ENCODE peak calls at places on chromosomes 3 and 15, in seven cellular contexts. K is H1, R is right atrium auricular region, X is coronary artery, Q is heart left ventricle, A is lung, S is PC-3. J is an unnamed sample.

GRCh38 chr15:33277689-33278088 is 33.1 kb upstream of the RYR3 start:
- DNase-seq in K (no peak), R (no peak), X (no peak), Q (no peak), A (no peak), S (no peak), J (no peak)

GRCh38 chr3:79314547-79314946 is 453.3 kb downstream of the ROBO1 start:
- DNase-seq in K (no peak), R (no peak), X (no peak), Q (no peak), A (no peak), S (peak), J (no peak)

GRCh38 chr3:137766069-137766960 is 2.2 kb downstream of the SOX14 start:
- DNase-seq in K (peak), R (no peak), X (no peak), Q (no peak), A (no peak), S (no peak), J (no peak)

GRCh38 chr3:141669434-141669833 is 68.7 kb upstream of the RNF7 start:
- DNase-seq in K (no peak), R (no peak), X (no peak), Q (no peak), A (no peak), S (no peak), J (no peak)

GRCh38 chr3:48413611-48414010 is 16.3 kb downstream of the PLXNB1 start:
- DNase-seq in K (no peak), R (no peak), X (no peak), Q (peak), A (no peak), S (no peak), J (peak)

GRCh38 chr3:108175352-108175751 is 46.9 kb downstream of the IFT57 start:
- DNase-seq in K (no peak), R (no peak), X (no peak), Q (no peak), A (no peak), S (peak), J (no peak)

GRCh38 chr15:46137443-46137842 is 502.6 kb downstream of the SQOR start:
- DNase-seq in K (no peak), R (no peak), X (no peak), Q (no peak), A (no peak), S (no peak), J (no peak)

GRCh38 chr3:37183375-37183831 is 9.0 kb upstream of the LRRFIP2 start:
- DNase-seq in K (peak), R (peak), X (no peak), Q (no peak), A (no peak), S (peak), J (no peak)

GRCh38 chr3:20064796-20065564 is 24.7 kb downstream of the KAT2B start:
- DNase-seq in K (no peak), R (no peak), X (no peak), Q (no peak), A (no peak), S (no peak), J (no peak)

GRCh38 chr3:78163379-78163778 is 1123.5 kb downstream of the ROBO2 start:
- DNase-seq in K (no peak), R (no peak), X (no peak), Q (no peak), A (no peak), S (no peak), J (no peak)

GRCh38 chr3:36823806-36824205 is 59.5 kb upstream of the DCLK3 start:
- DNase-seq in K (no peak), R (no peak), X (no peak), Q (no peak), A (no peak), S (no peak), J (no peak)

GRCh38 chr15:64354683-64355558 is 1.1 kb downstream of the CSNK1G1 start:
- DNase-seq in K (no peak), R (no peak), X (no peak), Q (no peak), A (no peak), S (no peak), J (no peak)

GRCh38 chr15:94671845-94672524 is 440.6 kb downstream of the MCTP2 start:
- DNase-seq in K (no peak), R (no peak), X (no peak), Q (peak), A (no peak), S (peak), J (no peak)

GRCh38 chr15:73387507-73388255 is 18.9 kb upstream of the HCN4 start:
- DNase-seq in K (no peak), R (no peak), X (peak), Q (no peak), A (no peak), S (peak), J (no peak)

GRCh38 chr15:82129769-82130168 is 84.0 kb upstream of the MEX3B start:
- DNase-seq in K (no peak), R (no peak), X (no peak), Q (no peak), A (no peak), S (peak), J (no peak)

GRCh38 chr3:104596551-104596950 is 770.2 kb upstream of the ALCAM start:
- DNase-seq in K (no peak), R (no peak), X (no peak), Q (no peak), A (no peak), S (peak), J (no peak)

GRCh38 chr3:127473244-127474024 is 117.1 kb downstream of the TPRA1 start:
- DNase-seq in K (peak), R (no peak), X (no peak), Q (no peak), A (no peak), S (peak), J (no peak)

GRCh38 chr3:189316296-189317019 is 144.7 kb downstream of the TPRG1 start:
- DNase-seq in K (no peak), R (no peak), X (no peak), Q (no peak), A (peak), S (peak), J (no peak)

GRCh38 chr15:63189955-63190691 is 717 bp downstream of the RAB8B start:
- DNase-seq in K (no peak), R (peak), X (no peak), Q (no peak), A (no peak), S (no peak), J (no peak)

GRCh38 chr3:44915702-44916438 is 41.5 kb downstream of the TGM4 start:
- DNase-seq in K (no peak), R (no peak), X (no peak), Q (no peak), A (no peak), S (no peak), J (no peak)

GRCh38 chr15:96326551-96327154 is 3.8 kb upstream of the NR2F2 start:
- DNase-seq in K (no peak), R (no peak), X (peak), Q (no peak), A (no peak), S (peak), J (no peak)

GRCh38 chr15:96325579-96326331 is 4.7 kb upstream of the NR2F2 start:
- DNase-seq in K (no peak), R (no peak), X (peak), Q (no peak), A (no peak), S (peak), J (no peak)

GRCh38 chr15:96329403-96329981 is 1.0 kb upstream of the NR2F2 start:
- DNase-seq in K (no peak), R (no peak), X (peak), Q (no peak), A (no peak), S (peak), J (no peak)

GRCh38 chr15:96328101-96328958 is 2.2 kb upstream of the NR2F2 start:
- DNase-seq in K (no peak), R (no peak), X (no peak), Q (no peak), A (no peak), S (peak), J (no peak)

GRCh38 chr15:96327155-96327741 is 3.3 kb upstream of the NR2F2 start:
- DNase-seq in K (no peak), R (no peak), X (no peak), Q (no peak), A (no peak), S (peak), J (no peak)
- H3K4me3 ChIP-seq in K (peak), R (peak), X (peak), Q (peak), A (peak), S (peak), J (peak)

GRCh38 chr3:64773150-64773549 is 85.3 kb upstream of the ADAMTS9 start:
- DNase-seq in K (no peak), R (no peak), X (no peak), Q (no peak), A (no peak), S (no peak), J (no peak)
- H3K4me3 ChIP-seq in K (no peak), R (no peak), X (no peak), Q (no peak), A (no peak), S (no peak), J (no peak)

DNA sequence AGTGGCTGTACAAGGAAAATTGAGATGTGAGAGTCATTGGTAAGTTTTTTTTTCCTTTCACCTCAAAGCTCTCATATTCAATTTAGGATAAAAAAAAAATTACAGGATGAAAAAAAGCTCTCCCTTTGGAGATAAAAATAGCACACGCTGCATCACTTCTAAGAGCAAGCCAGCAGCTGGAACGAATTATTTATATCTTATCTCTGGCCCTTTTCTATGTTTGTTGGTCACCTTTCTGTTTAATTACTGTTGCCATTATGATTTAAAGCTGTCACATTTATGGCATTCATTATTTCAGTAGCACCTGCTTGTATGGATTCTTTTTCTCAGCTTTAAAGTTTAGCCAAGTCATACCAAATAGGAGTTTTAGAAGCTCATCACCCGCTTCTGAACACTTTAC is 171.6 kb upstream of the PDZRN3 start:
- DNase-seq in K (no peak), R (no peak), X (no peak), Q (no peak), A (no peak), S (no peak), J (no peak)
- H3K4me3 ChIP-seq in K (no peak), R (no peak), X (no peak), Q (no peak), A (no peak), S (no peak), J (no peak)

GRCh38 chr3:31919528-31919927 is 61.5 kb downstream of the OSBPL10 start:
- DNase-seq in K (no peak), R (no peak), X (no peak), Q (no peak), A (no peak), S (no peak), J (no peak)
- H3K4me3 ChIP-seq in K (no peak), R (no peak), X (no peak), Q (no peak), A (no peak), S (no peak), J (no peak)

J was measured in RWPE2.